ENCODE peak calls at places on chromosomes 11 and 22, in ten cellular contexts. H is A549, L is H9, S is A673, A is psoas muscle, P is colonic mucosa, E is fibroblast of lung, Y is heart left ventricle, X is Peyer's patch, G is prostate gland. Z is an unnamed sample. For H3K4me1, the result is how much of the 10 kb centered on the place peaks cover.

GRCh38 chr11:122981388-122982264 is at the start of gene BSX:
- DNase-seq in P (peak), A (peak), G (no peak), Y (peak), L (peak), X (no peak), H (peak), E (peak), S (peak), Z (peak)

GRCh38 chr11:125743681-125744080 is 2.4 kb upstream of the PATE1 start:
- DNase-seq in H (no peak), P (no peak), E (no peak), G (no peak), S (no peak), A (no peak), L (no peak), X (no peak), Y (no peak), Z (no peak)

GRCh38 chr11:117597083-117597482 is 199.9 kb downstream of the DSCAML1 start:
- DNase-seq in H (peak), P (peak), G (no peak), E (peak), Y (no peak), A (no peak), S (peak), L (peak), X (no peak), Z (peak)

GRCh38 chr11:119787074-119787461 is 58.1 kb upstream of the NECTIN1 start:
- DNase-seq in L (no peak), Y (no peak), A (no peak), S (no peak), E (no peak), G (no peak), H (no peak), P (no peak), X (peak), Z (no peak)

GRCh38 chr22:48528221-48528915 is 1299.3 kb downstream of the BRD1 start:
- DNase-seq in A (no peak), H (no peak), S (no peak), L (no peak), E (no peak), Y (no peak), X (no peak), P (no peak), G (no peak), Z (no peak)

GRCh38 chr11:68542617-68543016 is 82.1 kb downstream of the PPP6R3 start:
- DNase-seq in X (no peak), G (no peak), A (no peak), P (no peak), L (no peak), E (peak), S (peak), H (no peak), Y (no peak), Z (no peak)

GRCh38 chr11:93494341-93494740 is 48.9 kb downstream of the SMCO4 start:
- DNase-seq in G (no peak), E (no peak), A (no peak), Y (no peak), L (no peak), P (no peak), H (no peak), S (peak), X (no peak), Z (no peak)

GRCh38 chr11:131370090-131370751 is at the start of gene NTM:
- DNase-seq in X (no peak), L (no peak), S (no peak), P (peak), Y (no peak), E (peak), H (no peak), G (peak), A (peak), Z (peak)

GRCh38 chr22:48301421-48301820 is 1526.3 kb downstream of the BRD1 start:
- DNase-seq in H (no peak), A (no peak), G (peak), E (no peak), X (no peak), L (no peak), S (no peak), Y (no peak), P (no peak), Z (no peak)

GRCh38 chr11:130170345-130170744 is 10.8 kb downstream of the ST14 start:
- DNase-seq in A (no peak), G (no peak), P (peak), E (no peak), Y (no peak), H (no peak), S (no peak), X (no peak), L (no peak), Z (no peak)

GRCh38 chr11:65633390-65634139 is 4.3 kb upstream of the SIPA1 start:
- DNase-seq in S (no peak), P (no peak), H (no peak), G (no peak), L (no peak), X (no peak), E (no peak), Y (peak), A (no peak), Z (no peak)

GRCh38 chr11:65634140-65634436 is 3.8 kb upstream of the SIPA1 start:
- DNase-seq in S (no peak), P (no peak), H (no peak), A (no peak), X (no peak), E (no peak), G (no peak), L (no peak), Y (peak), Z (no peak)

GRCh38 chr11:65634905-65635731 is 2.8 kb upstream of the SIPA1 start:
- DNase-seq in G (no peak), H (no peak), A (no peak), E (no peak), S (no peak), Y (peak), L (no peak), P (no peak), X (no peak), Z (no peak)

GRCh38 chr11:65636108-65636809 is 1.6 kb upstream of the SIPA1 start:
- DNase-seq in S (no peak), G (no peak), X (no peak), H (no peak), Y (peak), A (no peak), L (no peak), E (no peak), P (no peak), Z (no peak)

DNA sequence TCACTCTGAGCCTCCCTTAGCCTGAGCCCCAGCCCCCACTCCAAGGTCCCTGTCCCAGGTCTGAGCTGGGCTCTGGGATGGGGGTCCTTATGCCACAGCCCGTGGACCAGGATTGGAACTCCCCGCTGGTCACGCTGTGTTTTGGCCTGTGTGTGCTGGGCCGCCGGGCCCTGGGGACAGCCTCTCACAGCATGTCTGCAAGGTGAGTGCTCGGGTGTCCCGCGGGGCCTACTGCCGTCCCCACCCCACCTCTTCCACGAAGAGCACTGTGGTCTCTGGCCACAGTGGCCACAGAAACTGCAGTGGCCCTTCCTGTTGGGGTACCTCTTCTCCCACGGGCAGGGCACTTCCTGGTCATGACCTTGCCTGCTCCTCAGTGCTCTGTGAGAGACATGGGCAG is 3.5 kb upstream of the SIPA1 start:
- DNase-seq in G (no peak), H (no peak), E (no peak), Y (peak), X (no peak), S (no peak), A (no peak), L (no peak), P (no peak), Z (no peak)
- H3K4me1 ChIP-seq in G (under half), H (under half), E (under half), Y (under half), X (under half), S (under half), A (under half), L (under half), P (under half), Z (under half)

DNA sequence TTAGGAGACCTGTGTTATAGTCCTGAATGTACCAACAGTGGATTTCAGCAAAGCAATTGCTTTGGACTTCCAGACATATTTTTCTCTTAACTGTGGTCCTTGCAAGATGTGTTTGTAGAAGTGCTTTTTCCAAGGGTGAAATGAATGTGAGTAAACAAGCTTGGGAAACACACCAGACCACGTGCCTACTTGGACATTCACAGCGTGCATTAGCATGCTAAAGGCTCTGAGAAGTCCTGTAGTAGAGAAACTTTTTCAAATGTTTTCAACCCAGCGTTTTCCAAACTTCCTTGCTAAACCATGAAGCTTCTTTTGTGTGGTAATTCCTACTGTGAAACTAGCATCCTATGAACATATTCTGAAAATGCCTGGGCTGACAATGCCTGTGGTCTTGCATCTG is 91.2 kb upstream of the DBX1 start:
- DNase-seq in X (no peak), L (no peak), E (no peak), Y (no peak), H (no peak), S (no peak), P (no peak), A (no peak), G (no peak), Z (no peak)
- H3K4me1 ChIP-seq in X (under half), L (under half), E (under half), Y (under half), H (under half), S (under half), P (under half), A (under half), G (under half), Z (under half)

DNA sequence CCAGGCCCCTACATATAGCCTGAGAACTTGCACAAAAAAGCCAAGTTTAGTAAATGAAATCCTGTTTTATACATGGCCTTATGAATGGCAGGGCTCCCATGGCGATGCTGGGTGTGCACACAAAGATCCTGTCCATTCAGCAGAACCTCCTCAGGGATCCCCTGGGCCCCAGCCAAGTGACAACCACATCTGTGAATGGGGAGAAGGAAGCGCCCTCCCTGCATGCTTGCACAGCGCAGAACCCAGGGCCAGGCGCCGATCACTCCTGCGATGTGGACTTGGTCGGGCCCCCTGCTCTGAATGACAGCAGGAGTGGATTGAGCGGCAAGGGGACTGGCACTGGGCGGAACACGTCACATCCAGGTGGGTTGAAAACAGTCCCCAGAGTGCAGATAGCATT is 4.5 kb upstream of the CDC42EP2 start:
- DNase-seq in P (peak), H (no peak), L (no peak), X (no peak), A (peak), G (no peak), Y (peak), S (peak), E (peak), Z (peak)
- H3K4me1 ChIP-seq in P (under half), H (half or more), L (under half), X (half or more), A (under half), G (under half), Y (under half), S (under half), E (under half), Z (half or more)

DNA sequence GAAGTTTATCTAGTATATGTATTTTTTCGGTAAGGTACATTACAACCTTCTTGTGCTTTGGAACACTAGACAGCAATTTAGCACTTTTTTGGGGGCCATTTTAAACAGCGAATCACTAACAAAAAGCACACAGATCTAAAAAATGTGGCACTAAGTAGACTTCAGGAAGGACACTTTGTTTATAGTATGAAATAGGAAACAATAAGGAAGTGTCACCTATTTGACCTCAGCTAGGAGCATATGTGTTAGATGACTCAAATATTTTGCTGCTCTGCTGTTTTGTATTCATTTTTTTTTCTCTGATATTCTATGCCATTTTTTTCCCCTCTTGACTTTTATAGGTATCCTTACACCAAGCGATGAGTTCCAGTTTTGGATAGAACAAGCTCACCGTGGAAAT is 5.6 kb downstream of the DYNC2H1 start:
- DNase-seq in A (no peak), X (no peak), G (no peak), S (no peak), E (no peak), Y (no peak), H (no peak), L (no peak), P (no peak), Z (no peak)
- H3K4me1 ChIP-seq in A (under half), X (under half), G (under half), S (under half), E (under half), Y (under half), H (under half), L (under half), P (under half), Z (under half)

DNA sequence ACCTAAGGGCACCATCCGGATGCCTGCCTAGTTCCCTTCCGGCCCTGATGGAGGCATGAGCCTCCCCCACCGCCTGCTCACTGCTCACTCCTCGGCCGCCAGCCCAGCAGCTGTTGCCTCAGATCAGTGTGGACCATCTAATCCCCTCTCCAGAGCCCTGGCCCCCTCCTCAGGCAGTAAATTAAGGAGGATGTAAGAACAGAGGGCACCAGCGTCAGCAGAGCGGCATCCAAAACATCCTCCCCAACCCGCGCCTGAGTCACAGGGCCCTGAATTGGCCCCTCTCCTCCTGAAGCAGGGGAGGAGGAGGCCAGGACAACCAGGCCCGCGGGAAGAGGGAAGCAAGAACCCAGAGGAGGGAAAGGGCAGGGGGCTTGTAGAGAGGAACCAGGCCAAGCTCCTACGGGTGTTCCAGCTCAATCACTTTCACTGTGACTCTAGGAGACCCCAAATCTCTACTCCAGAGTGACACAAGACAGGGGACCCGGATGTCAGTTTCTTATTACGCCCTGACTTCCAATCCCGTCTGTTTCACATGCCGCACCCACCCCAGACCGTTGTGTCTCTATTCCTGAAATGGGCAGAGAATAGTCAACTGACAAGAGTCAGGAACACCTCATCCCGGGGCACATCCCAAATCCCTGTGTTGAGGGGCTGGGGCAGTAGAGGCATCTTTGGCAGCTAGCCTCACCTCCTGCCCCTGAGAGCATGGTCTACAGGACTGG is 31.3 kb upstream of the MYOD1 start:
- DNase-seq in A (peak), X (no peak), G (no peak), S (no peak), L (no peak), E (no peak), P (no peak), H (no peak), Y (no peak), Z (no peak)
- H3K4me1 ChIP-seq in A (half or more), X (under half), G (under half), S (under half), L (under half), E (under half), P (under half), H (under half), Y (under half), Z (under half)

GRCh38 chr11:60810583-60810982 is 25.4 kb downstream of the MS4A10 start:
- DNase-seq in X (peak), G (no peak), P (peak), A (peak), H (no peak), L (no peak), S (no peak), Y (no peak), E (no peak), Z (no peak)
- H3K4me1 ChIP-seq in X (under half), G (under half), P (under half), A (under half), H (under half), L (under half), S (under half), Y (under half), E (under half), Z (under half)

DNA sequence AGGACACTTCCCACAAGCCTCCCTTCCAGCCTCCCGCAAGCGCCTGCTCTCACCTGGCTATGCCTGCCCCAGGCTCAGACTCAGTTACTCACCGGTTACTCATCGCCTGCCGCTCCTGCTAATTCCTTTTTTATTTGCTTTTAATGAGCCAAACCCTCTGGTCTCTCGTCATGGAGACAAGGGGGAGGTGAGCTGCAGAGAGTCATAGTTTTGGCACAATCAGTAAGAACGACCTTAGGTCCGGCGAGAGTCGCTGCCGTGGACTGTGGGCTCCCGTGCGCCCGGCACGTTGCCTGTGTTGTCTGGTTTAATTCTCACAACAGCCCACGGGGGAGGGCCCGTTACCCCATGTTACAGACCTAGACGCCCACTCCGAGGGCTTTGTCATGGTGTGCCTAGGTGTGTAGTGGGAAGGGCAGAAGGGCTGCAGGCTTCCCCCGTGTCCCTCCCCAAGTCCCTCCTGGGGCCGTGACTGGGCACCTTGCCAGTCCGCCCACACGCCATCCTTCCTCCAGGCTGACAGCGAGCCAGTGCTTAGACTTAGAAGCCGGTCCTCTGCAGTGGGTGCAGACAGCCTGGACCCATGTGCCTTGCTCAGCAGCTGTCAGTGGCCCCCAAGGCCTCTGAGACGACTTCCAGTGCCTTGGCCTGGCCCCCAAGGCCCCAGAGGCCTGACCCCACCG is 42.2 kb downstream of the WNT7B start:
- DNase-seq in Y (no peak), E (peak), H (peak), X (no peak), S (peak), L (no peak), G (no peak), P (no peak), A (no peak), Z (no peak)
- H3K4me1 ChIP-seq in Y (under half), E (under half), H (half or more), X (under half), S (under half), L (under half), G (under half), P (under half), A (under half), Z (under half)

DNA sequence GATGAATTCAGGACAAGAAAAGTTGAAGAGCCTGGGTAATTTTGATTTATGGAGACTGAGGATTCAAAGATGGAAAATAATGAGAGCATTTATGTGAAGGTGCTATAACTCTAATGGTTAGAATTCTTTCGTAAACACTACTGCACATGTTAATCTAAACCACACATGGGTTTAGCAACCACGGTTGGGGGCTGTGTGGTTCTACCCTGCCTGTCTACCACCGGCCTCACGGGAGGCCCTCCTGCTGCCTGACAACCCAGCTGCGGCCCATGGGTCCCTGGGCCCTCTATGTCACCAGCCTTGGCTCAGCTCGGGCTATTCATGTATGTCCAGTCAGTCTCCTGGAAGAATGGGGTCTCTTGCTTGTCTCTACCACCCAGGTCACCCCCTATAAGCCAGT is 68.5 kb upstream of the ARFGAP3 start:
- DNase-seq in X (no peak), Y (no peak), L (no peak), P (no peak), A (no peak), S (no peak), E (no peak), G (no peak), H (no peak), Z (no peak)
- H3K4me1 ChIP-seq in X (half or more), Y (under half), L (under half), P (under half), A (half or more), S (under half), E (under half), G (under half), H (half or more), Z (half or more)

GRCh38 chr11:96219981-96220623 is 122.9 kb downstream of the MAML2 start:
- DNase-seq in E (peak), X (no peak), L (no peak), S (peak), G (no peak), A (no peak), P (no peak), H (peak), Y (no peak), Z (no peak)
- H3K4me1 ChIP-seq in E (under half), X (under half), L (under half), S (half or more), G (under half), A (under half), P (under half), H (under half), Y (under half), Z (half or more)